ENCODE peak calls at places on chromosomes 13 and 19, in nine cellular contexts. One of them, this sample, is unnamed.
A peak's percentile ranks its signal among the peaks of the same experiment; 100 is the strongest.

GRCh38 chr19:3095375-3096191 is 1.4 kb downstream of the GNA11 start:
- DNase-seq in tibial artery: no peak
- DNase-seq in IMR-90: no peak
- DNase-seq in keratinocyte: no peak
- DNase-seq in suprapubic skin: peak; percentile 80
- DNase-seq in heart left ventricle: no peak
- DNase-seq in PC-3: peak; percentile 19
- DNase-seq in breast epithelium: no peak
- DNase-seq in DND-41: peak; percentile 36
- DNase-seq in this sample: no peak

GRCh38 chr13:114131581-114132418 is 623 bp downstream of the RASA3 start:
- DNase-seq in heart left ventricle: no peak
- DNase-seq in DND-41: peak; percentile 33
- DNase-seq in PC-3: no peak
- DNase-seq in breast epithelium: no peak
- DNase-seq in IMR-90: no peak
- DNase-seq in tibial artery: no peak
- DNase-seq in suprapubic skin: no peak
- DNase-seq in keratinocyte: no peak
- DNase-seq in this sample: no peak

GRCh38 chr13:23547000-23547590 is 23.1 kb upstream of the TNFRSF19 start:
- DNase-seq in breast epithelium: no peak
- DNase-seq in heart left ventricle: peak; percentile 60
- DNase-seq in keratinocyte: no peak
- DNase-seq in DND-41: no peak
- DNase-seq in tibial artery: peak; percentile 66
- DNase-seq in PC-3: no peak
- DNase-seq in IMR-90: peak; percentile 7
- DNase-seq in suprapubic skin: no peak
- DNase-seq in this sample: no peak

GRCh38 chr13:40622761-40623160 is 43.7 kb downstream of the FOXO1 start:
- DNase-seq in keratinocyte: no peak
- DNase-seq in PC-3: no peak
- DNase-seq in heart left ventricle: no peak
- DNase-seq in tibial artery: no peak
- DNase-seq in breast epithelium: no peak
- DNase-seq in suprapubic skin: no peak
- DNase-seq in IMR-90: no peak
- DNase-seq in DND-41: no peak
- DNase-seq in this sample: no peak

GRCh38 chr19:50906217-50906616 is 5.0 kb downstream of the KLK4 start:
- DNase-seq in DND-41: peak; percentile 43
- DNase-seq in suprapubic skin: no peak
- DNase-seq in PC-3: peak; percentile 73
- DNase-seq in tibial artery: no peak
- DNase-seq in IMR-90: no peak
- DNase-seq in heart left ventricle: no peak
- DNase-seq in breast epithelium: no peak
- DNase-seq in keratinocyte: no peak
- DNase-seq in this sample: no peak

GRCh38 chr19:29596080-29596479 is 10.0 kb upstream of the POP4 start:
- DNase-seq in breast epithelium: no peak
- DNase-seq in tibial artery: peak; percentile 13
- DNase-seq in DND-41: no peak
- DNase-seq in suprapubic skin: no peak
- DNase-seq in IMR-90: no peak
- DNase-seq in heart left ventricle: no peak
- DNase-seq in PC-3: peak; percentile 6
- DNase-seq in keratinocyte: no peak
- DNase-seq in this sample: no peak

GRCh38 chr13:106493569-106493968 is 41.9 kb downstream of the EFNB2 start:
- DNase-seq in tibial artery: no peak
- DNase-seq in keratinocyte: no peak
- DNase-seq in DND-41: peak; percentile 71
- DNase-seq in PC-3: no peak
- DNase-seq in IMR-90: no peak
- DNase-seq in heart left ventricle: no peak
- DNase-seq in suprapubic skin: no peak
- DNase-seq in breast epithelium: no peak
- DNase-seq in this sample: no peak

GRCh38 chr19:29467824-29468401 is 57.9 kb upstream of the VSTM2B start:
- DNase-seq in breast epithelium: no peak
- DNase-seq in PC-3: peak; percentile 54
- DNase-seq in IMR-90: peak; percentile 21
- DNase-seq in suprapubic skin: no peak
- DNase-seq in DND-41: peak; percentile 27
- DNase-seq in heart left ventricle: no peak
- DNase-seq in tibial artery: no peak
- DNase-seq in keratinocyte: no peak
- DNase-seq in this sample: no peak

DNA sequence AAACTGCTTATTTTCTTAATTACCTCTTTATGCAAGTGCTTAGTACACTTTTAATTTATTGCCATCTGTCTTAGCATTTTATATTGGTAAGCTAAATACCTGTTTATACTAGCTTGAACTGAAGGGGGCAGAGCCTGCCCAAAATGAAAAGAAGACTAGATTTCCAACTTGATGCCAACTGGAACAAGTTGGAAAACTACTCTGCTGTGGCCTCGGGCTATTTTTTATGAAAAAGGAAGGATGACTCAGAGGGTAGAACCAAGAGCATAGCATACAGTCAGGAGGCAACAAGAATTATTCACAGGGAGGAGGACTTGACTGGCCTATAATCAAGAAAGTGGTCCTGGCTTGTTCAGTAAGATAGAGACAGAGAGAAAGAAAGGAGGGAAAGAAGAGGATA is 150.3 kb downstream of the NDFIP2 start:
- DNase-seq in breast epithelium: peak; percentile 65
- DNase-seq in IMR-90: peak; percentile 49
- DNase-seq in DND-41: no peak
- DNase-seq in PC-3: peak; percentile 95
- DNase-seq in heart left ventricle: no peak
- DNase-seq in suprapubic skin: no peak
- DNase-seq in tibial artery: no peak
- DNase-seq in keratinocyte: peak; percentile 97
- DNase-seq in this sample: peak; percentile 64
- TF ChIP-seq CTCF in breast epithelium: no peak
- TF ChIP-seq CTCF in IMR-90: peak; percentile 12
- TF ChIP-seq CTCF in DND-41: no peak
- TF ChIP-seq CTCF in PC-3: peak; percentile 70
- TF ChIP-seq CTCF in heart left ventricle: peak; percentile 38
- TF ChIP-seq CTCF in suprapubic skin: peak; percentile 10
- TF ChIP-seq CTCF in tibial artery: no peak
- TF ChIP-seq CTCF in keratinocyte: peak; percentile 30
- TF ChIP-seq CTCF in this sample: peak; percentile 77

GRCh38 chr19:38287604-38288003 is 16.4 kb upstream of the C19orf33 start:
- DNase-seq in IMR-90: no peak
- DNase-seq in DND-41: no peak
- DNase-seq in suprapubic skin: no peak
- DNase-seq in PC-3: no peak
- DNase-seq in tibial artery: no peak
- DNase-seq in heart left ventricle: no peak
- DNase-seq in breast epithelium: no peak
- DNase-seq in keratinocyte: no peak
- DNase-seq in this sample: no peak

GRCh38 chr19:38284422-38284821 is 19.6 kb upstream of the C19orf33 start:
- DNase-seq in IMR-90: no peak
- DNase-seq in DND-41: no peak
- DNase-seq in breast epithelium: no peak
- DNase-seq in PC-3: no peak
- DNase-seq in suprapubic skin: no peak
- DNase-seq in keratinocyte: no peak
- DNase-seq in heart left ventricle: no peak
- DNase-seq in tibial artery: no peak
- DNase-seq in this sample: no peak

GRCh38 chr19:38283261-38283660 is 18.9 kb downstream of the SPINT2 start:
- DNase-seq in PC-3: no peak
- DNase-seq in DND-41: no peak
- DNase-seq in keratinocyte: no peak
- DNase-seq in IMR-90: no peak
- DNase-seq in suprapubic skin: no peak
- DNase-seq in heart left ventricle: no peak
- DNase-seq in tibial artery: no peak
- DNase-seq in breast epithelium: no peak
- DNase-seq in this sample: no peak

GRCh38 chr19:38288127-38288855 is 15.8 kb upstream of the C19orf33 start:
- DNase-seq in DND-41: no peak
- DNase-seq in suprapubic skin: no peak
- DNase-seq in IMR-90: no peak
- DNase-seq in heart left ventricle: no peak
- DNase-seq in PC-3: no peak
- DNase-seq in tibial artery: no peak
- DNase-seq in keratinocyte: no peak
- DNase-seq in breast epithelium: no peak
- DNase-seq in this sample: no peak

GRCh38 chr19:38285567-38285966 is 18.5 kb upstream of the C19orf33 start:
- DNase-seq in keratinocyte: no peak
- DNase-seq in PC-3: peak; percentile 65
- DNase-seq in breast epithelium: no peak
- DNase-seq in DND-41: no peak
- DNase-seq in suprapubic skin: no peak
- DNase-seq in IMR-90: peak; percentile 62
- DNase-seq in tibial artery: no peak
- DNase-seq in heart left ventricle: no peak
- DNase-seq in this sample: no peak
- H3K36me3 ChIP-seq in keratinocyte: peaks cover 44% of the 10 kb centered on the region
- H3K36me3 ChIP-seq in PC-3: peaks cover 21% of the 10 kb centered on the region
- H3K36me3 ChIP-seq in breast epithelium: no peaks in the 10 kb centered on the region
- H3K36me3 ChIP-seq in DND-41: no peaks in the 10 kb centered on the region
- H3K36me3 ChIP-seq in suprapubic skin: peaks cover 28% of the 10 kb centered on the region
- H3K36me3 ChIP-seq in IMR-90: no peaks in the 10 kb centered on the region
- H3K36me3 ChIP-seq in tibial artery: peaks cover 6% of the 10 kb centered on the region
- H3K36me3 ChIP-seq in heart left ventricle: no peaks in the 10 kb centered on the region
- H3K36me3 ChIP-seq in this sample: peaks cover 93% of the 10 kb centered on the region

GRCh38 chr19:13033244-13033643 is 38.0 kb downstream of the NFIX start:
- DNase-seq in IMR-90: no peak
- DNase-seq in keratinocyte: no peak
- DNase-seq in breast epithelium: no peak
- DNase-seq in PC-3: peak; percentile 32
- DNase-seq in DND-41: no peak
- DNase-seq in heart left ventricle: no peak
- DNase-seq in suprapubic skin: no peak
- DNase-seq in tibial artery: no peak
- DNase-seq in this sample: no peak
- TF ChIP-seq CTCF in IMR-90: peak; percentile 39
- TF ChIP-seq CTCF in keratinocyte: no peak
- TF ChIP-seq CTCF in breast epithelium: no peak
- TF ChIP-seq CTCF in PC-3: peak; percentile 49
- TF ChIP-seq CTCF in DND-41: peak; percentile 16
- TF ChIP-seq CTCF in heart left ventricle: no peak
- TF ChIP-seq CTCF in suprapubic skin: no peak
- TF ChIP-seq CTCF in tibial artery: no peak
- TF ChIP-seq CTCF in this sample: no peak

GRCh38 chr13:94612050-94612449 is 10.4 kb downstream of the GPR180 start:
- DNase-seq in IMR-90: no peak
- DNase-seq in breast epithelium: no peak
- DNase-seq in suprapubic skin: no peak
- DNase-seq in DND-41: no peak
- DNase-seq in PC-3: no peak
- DNase-seq in keratinocyte: no peak
- DNase-seq in tibial artery: no peak
- DNase-seq in heart left ventricle: no peak
- DNase-seq in this sample: no peak
- H3K36me3 ChIP-seq in IMR-90: peaks cover 13% of the 10 kb centered on the region
- H3K36me3 ChIP-seq in breast epithelium: peaks cover 8% of the 10 kb centered on the region
- H3K36me3 ChIP-seq in suprapubic skin: peaks cover 12% of the 10 kb centered on the region
- H3K36me3 ChIP-seq in DND-41: peaks cover 78% of the 10 kb centered on the region
- H3K36me3 ChIP-seq in PC-3: peaks cover 3% of the 10 kb centered on the region
- H3K36me3 ChIP-seq in keratinocyte: peaks cover 5% of the 10 kb centered on the region
- H3K36me3 ChIP-seq in tibial artery: peaks cover 7% of the 10 kb centered on the region
- H3K36me3 ChIP-seq in heart left ventricle: peaks cover 39% of the 10 kb centered on the region
- H3K36me3 ChIP-seq in this sample: peaks cover 86% of the 10 kb centered on the region

GRCh38 chr19:8340341-8341096 is 2.5 kb downstream of the KANK3 start:
- DNase-seq in suprapubic skin: no peak
- DNase-seq in tibial artery: no peak
- DNase-seq in PC-3: no peak
- DNase-seq in breast epithelium: no peak
- DNase-seq in DND-41: no peak
- DNase-seq in heart left ventricle: peak; percentile 86
- DNase-seq in IMR-90: no peak
- DNase-seq in keratinocyte: no peak
- DNase-seq in this sample: no peak
- TF ChIP-seq CTCF in suprapubic skin: no peak
- TF ChIP-seq CTCF in tibial artery: no peak
- TF ChIP-seq CTCF in PC-3: no peak
- TF ChIP-seq CTCF in breast epithelium: no peak
- TF ChIP-seq CTCF in DND-41: no peak
- TF ChIP-seq CTCF in heart left ventricle: peak; percentile 17
- TF ChIP-seq CTCF in IMR-90: peak; percentile 13
- TF ChIP-seq CTCF in keratinocyte: no peak
- TF ChIP-seq CTCF in this sample: no peak

GRCh38 chr13:21641629-21642028 is 29.2 kb upstream of the FGF9 start:
- DNase-seq in IMR-90: no peak
- DNase-seq in tibial artery: no peak
- DNase-seq in breast epithelium: no peak
- DNase-seq in suprapubic skin: no peak
- DNase-seq in PC-3: no peak
- DNase-seq in heart left ventricle: no peak
- DNase-seq in DND-41: no peak
- DNase-seq in keratinocyte: peak; percentile 26
- DNase-seq in this sample: no peak
- H3K36me3 ChIP-seq in IMR-90: no peaks in the 10 kb centered on the region
- H3K36me3 ChIP-seq in tibial artery: no peaks in the 10 kb centered on the region
- H3K36me3 ChIP-seq in breast epithelium: no peaks in the 10 kb centered on the region
- H3K36me3 ChIP-seq in suprapubic skin: no peaks in the 10 kb centered on the region
- H3K36me3 ChIP-seq in PC-3: no peaks in the 10 kb centered on the region
- H3K36me3 ChIP-seq in heart left ventricle: no peaks in the 10 kb centered on the region
- H3K36me3 ChIP-seq in DND-41: no peaks in the 10 kb centered on the region
- H3K36me3 ChIP-seq in keratinocyte: no peaks in the 10 kb centered on the region
- H3K36me3 ChIP-seq in this sample: no peaks in the 10 kb centered on the region

GRCh38 chr19:46620267-46620666 is 4.6 kb downstream of the PTGIR start:
- DNase-seq in IMR-90: no peak
- DNase-seq in heart left ventricle: no peak
- DNase-seq in tibial artery: no peak
- DNase-seq in breast epithelium: no peak
- DNase-seq in keratinocyte: no peak
- DNase-seq in DND-41: no peak
- DNase-seq in suprapubic skin: no peak
- DNase-seq in PC-3: no peak
- DNase-seq in this sample: no peak

GRCh38 chr19:46622118-46622446 is 2.8 kb downstream of the PTGIR start:
- DNase-seq in PC-3: no peak
- DNase-seq in suprapubic skin: no peak
- DNase-seq in tibial artery: no peak
- DNase-seq in IMR-90: no peak
- DNase-seq in DND-41: no peak
- DNase-seq in keratinocyte: no peak
- DNase-seq in heart left ventricle: no peak
- DNase-seq in breast epithelium: no peak
- DNase-seq in this sample: peak; percentile 21

GRCh38 chr19:46620716-46621115 is 4.2 kb downstream of the PTGIR start:
- DNase-seq in IMR-90: peak; percentile 85
- DNase-seq in DND-41: no peak
- DNase-seq in keratinocyte: no peak
- DNase-seq in tibial artery: peak; percentile 89
- DNase-seq in heart left ventricle: no peak
- DNase-seq in PC-3: no peak
- DNase-seq in suprapubic skin: no peak
- DNase-seq in breast epithelium: no peak
- DNase-seq in this sample: no peak

GRCh38 chr19:46623915-46624502 is 880 bp downstream of the PTGIR start:
- DNase-seq in IMR-90: no peak
- DNase-seq in breast epithelium: no peak
- DNase-seq in heart left ventricle: no peak
- DNase-seq in PC-3: no peak
- DNase-seq in tibial artery: peak; percentile 70
- DNase-seq in suprapubic skin: no peak
- DNase-seq in keratinocyte: no peak
- DNase-seq in DND-41: no peak
- DNase-seq in this sample: peak; percentile 47

GRCh38 chr19:46621191-46622117 is 3.4 kb downstream of the PTGIR start:
- DNase-seq in breast epithelium: no peak
- DNase-seq in keratinocyte: no peak
- DNase-seq in heart left ventricle: no peak
- DNase-seq in PC-3: no peak
- DNase-seq in IMR-90: peak; percentile 11
- DNase-seq in tibial artery: peak; percentile 71
- DNase-seq in DND-41: no peak
- DNase-seq in suprapubic skin: no peak
- DNase-seq in this sample: peak; percentile 47
- TF ChIP-seq CTCF in breast epithelium: no peak
- TF ChIP-seq CTCF in keratinocyte: no peak
- TF ChIP-seq CTCF in heart left ventricle: no peak
- TF ChIP-seq CTCF in PC-3: no peak
- TF ChIP-seq CTCF in IMR-90: no peak
- TF ChIP-seq CTCF in tibial artery: peak; percentile 18
- TF ChIP-seq CTCF in DND-41: peak; percentile 36
- TF ChIP-seq CTCF in suprapubic skin: no peak
- TF ChIP-seq CTCF in this sample: no peak